ENCODE peak calls at places on chromosomes 2 and 18, in nine cellular contexts. S is NCI-H2171 treated with DMSO at 0.1 percent for 48 hours; U is NCI-H1105 treated with DMSO at 0.1 percent for 48 hours; G is ascending aorta; I is NCI-H774; O is occipital lobe; A is activated T-helper 1 cell treated with anti-CD3 and anti-CD28 coated beads, Interleukin-12 subunit alpha, Interleukin-12 subunit beta, Interleukin-2, Interleukin-4 antibody, amounts not matched to agents 30 ng/mL and 10 ng/mL and 1 ng/mL, durations not matched to agents 14 hours and 24 hours and 36 hours; Y is naive thymus-derived CD4-positive, alpha-beta T cell; N is ELF-1. T is an unnamed sample.

GRCh38 chr2:11827547-11827946 is 81.1 kb downstream of the LPIN1 start:
- DNase-seq in S (no peak), Y (no peak), I (no peak), A (no peak), U (no peak), N (no peak), G (no peak), O (no peak), T (no peak)

GRCh38 chr2:161371869-161372268 is 44.2 kb upstream of the TBR1 start:
- DNase-seq in Y (no peak), S (no peak), A (no peak), N (no peak), G (no peak), O (no peak), I (no peak), U (no peak), T (peak; percentile 30)

GRCh38 chr2:15337996-15338666 is 223.0 kb downstream of the NBAS start:
- DNase-seq in N (no peak), U (no peak), Y (no peak), A (no peak), I (no peak), S (no peak), G (no peak), O (no peak), T (peak; percentile 1)

GRCh38 chr18:2883137-2883671 is 36.4 kb downstream of the EMILIN2 start:
- DNase-seq in A (peak; percentile 43), Y (peak; percentile 54), O (no peak), G (no peak), U (no peak), S (no peak), N (no peak), I (no peak), T (no peak)

GRCh38 chr18:55713707-55714106 is 125.7 kb upstream of the TCF4 start:
- DNase-seq in Y (no peak), U (no peak), I (no peak), N (no peak), S (no peak), G (no peak), A (no peak), O (no peak), T (no peak)

GRCh38 chr2:95058466-95058988 is 33.0 kb downstream of the MAL start:
- DNase-seq in G (peak; percentile 55), O (no peak), N (no peak), S (no peak), Y (no peak), U (no peak), I (no peak), A (no peak), T (no peak)

GRCh38 chr2:218726004-218726574 is 15.5 kb downstream of the TTLL4 start:
- DNase-seq in S (no peak), Y (no peak), N (no peak), O (no peak), I (no peak), A (no peak), G (no peak), U (no peak), T (no peak)

GRCh38 chr2:238252766-238253630 is 13.2 kb upstream of the HES6 start:
- DNase-seq in G (no peak), U (no peak), N (no peak), S (no peak), A (no peak), I (no peak), Y (no peak), O (no peak), T (no peak)

GRCh38 chr2:46181789-46182530 is 115.2 kb upstream of the EPAS1 start:
- DNase-seq in N (no peak), U (no peak), Y (no peak), I (no peak), O (no peak), G (peak; percentile 54), S (peak; percentile 14), A (no peak), T (peak; percentile 7)

GRCh38 chr2:85684806-85685205 is 9.4 kb upstream of the GNLY start:
- DNase-seq in G (peak; percentile 39), N (no peak), A (no peak), U (peak; percentile 44), Y (no peak), I (no peak), O (no peak), S (no peak), T (peak; percentile 91)

GRCh38 chr2:239337122-239337876 is 63.5 kb downstream of the HDAC4 start:
- DNase-seq in Y (no peak), G (no peak), S (no peak), N (no peak), A (no peak), O (no peak), I (no peak), U (no peak), T (no peak)

GRCh38 chr18:48304906-48305693 is 104.1 kb downstream of the ZBTB7C start:
- DNase-seq in N (peak; percentile 72), A (no peak), U (no peak), G (peak; percentile 30), S (no peak), Y (no peak), O (no peak), I (no peak), T (peak; percentile 76)

GRCh38 chr2:157254041-157254440 is 3.5 kb upstream of the GALNT5 start:
- DNase-seq in I (no peak), O (no peak), S (no peak), U (no peak), A (no peak), N (no peak), Y (no peak), G (no peak), T (no peak)

GRCh38 chr18:63758616-63759015 is 16.6 kb upstream of the SERPINB7 start:
- DNase-seq in Y (no peak), N (no peak), O (no peak), I (no peak), S (no peak), U (peak; percentile 44), A (no peak), G (no peak), T (peak; percentile 47)

GRCh38 chr2:125979886-125980285 is 676.1 kb upstream of the GYPC start:
- DNase-seq in N (no peak), U (no peak), A (no peak), I (no peak), S (peak; percentile 88), O (no peak), G (no peak), Y (no peak), T (peak; percentile 5)

GRCh38 chr2:240460781-240461431 is 25.4 kb downstream of the GPC1 start:
- DNase-seq in U (no peak), O (no peak), G (peak; percentile 59), N (no peak), A (no peak), I (no peak), S (no peak), Y (no peak), T (no peak)

GRCh38 chr2:72198532-72199241 is 51.0 kb upstream of the CYP26B1 start:
- DNase-seq in U (no peak), I (no peak), G (no peak), Y (no peak), O (no peak), S (no peak), N (no peak), A (no peak), T (no peak)

GRCh38 chr2:29777164-29777563 is 144.2 kb downstream of the ALK start:
- DNase-seq in A (no peak), U (no peak), Y (no peak), S (no peak), I (no peak), O (no peak), N (no peak), G (no peak), T (no peak)

GRCh38 chr2:168054657-168055056 is 192.7 kb downstream of the STK39 start:
- DNase-seq in A (no peak), Y (no peak), O (no peak), N (no peak), I (no peak), U (no peak), S (no peak), G (no peak), T (no peak)

GRCh38 chr18:46283895-46284295 is 179.7 kb downstream of the HAUS1 start:
- DNase-seq in A (no peak), O (no peak), S (peak; percentile 58), Y (no peak), G (no peak), N (peak; percentile 71), I (no peak), U (peak; percentile 19), T (peak; percentile 54)

GRCh38 chr18:21164746-21165145 is 53.1 kb upstream of the ROCK1 start:
- DNase-seq in I (no peak), Y (no peak), G (no peak), U (no peak), O (no peak), N (no peak), A (no peak), S (no peak), T (no peak)

GRCh38 chr2:207258191-207258991 is 92.6 kb upstream of the KLF7 start:
- DNase-seq in O (peak; percentile 44), N (peak; percentile 85), S (peak; percentile 79), G (peak; percentile 94), Y (no peak), I (no peak), U (no peak), A (no peak), T (peak; percentile 96)

GRCh38 chr2:60843006-60843405 is 38.4 kb upstream of the REL start:
- DNase-seq in A (no peak), N (no peak), G (no peak), I (no peak), Y (no peak), U (no peak), O (no peak), S (no peak), T (no peak)

GRCh38 chr2:213187833-213188532 is 36.6 kb upstream of the IKZF2 start:
- DNase-seq in G (no peak), I (no peak), A (no peak), N (peak; percentile 92), U (no peak), O (no peak), Y (no peak), S (no peak), T (no peak)

GRCh38 chr2:98601532-98602132 is 6.7 kb downstream of the COA5 start:
- DNase-seq in I (no peak), O (no peak), A (no peak), N (peak; percentile 56), G (no peak), U (peak; percentile 31), S (peak; percentile 20), Y (no peak), T (peak; percentile 43)

T was measured in NCI-H69.